ENCODE peak calls at places on chromosomes 12 and 14, in four cellular contexts. One of them, this sample, is unnamed.

GRCh38 chr12:71935594-71935993 is 3.1 kb upstream of the TPH2 start:
- DNase-seq in cerebellar cortex: no peak
- DNase-seq in HTR-8/SVneo: no peak
- DNase-seq in Caco-2: no peak
- DNase-seq in this sample: no peak

GRCh38 chr14:37153005-37153404 is 19.4 kb downstream of the SLC25A21 start:
- DNase-seq in cerebellar cortex: no peak
- DNase-seq in HTR-8/SVneo: no peak
- DNase-seq in Caco-2: no peak
- DNase-seq in this sample: no peak

GRCh38 chr12:56676851-56677601 is 11.1 kb downstream of the PTGES3 start:
- DNase-seq in cerebellar cortex: no peak
- DNase-seq in HTR-8/SVneo: no peak
- DNase-seq in Caco-2: no peak
- DNase-seq in this sample: no peak

GRCh38 chr14:64208261-64208660 is 85.9 kb downstream of the ESR2 start:
- DNase-seq in cerebellar cortex: no peak
- DNase-seq in HTR-8/SVneo: no peak
- DNase-seq in Caco-2: no peak
- DNase-seq in this sample: no peak

GRCh38 chr14:31582286-31582691 is 21.1 kb downstream of the NUBPL start:
- DNase-seq in cerebellar cortex: no peak
- DNase-seq in HTR-8/SVneo: no peak
- DNase-seq in Caco-2: no peak
- DNase-seq in this sample: no peak

GRCh38 chr12:113664224-113664681 is 192.6 kb upstream of the LHX5 start:
- DNase-seq in cerebellar cortex: no peak
- DNase-seq in HTR-8/SVneo: no peak
- DNase-seq in Caco-2: no peak
- DNase-seq in this sample: no peak

GRCh38 chr12:2832550-2833127 is 2.2 kb downstream of the NRIP2 start:
- DNase-seq in cerebellar cortex: no peak
- DNase-seq in HTR-8/SVneo: no peak
- DNase-seq in Caco-2: no peak
- DNase-seq in this sample: no peak

GRCh38 chr14:60093606-60094005 is 1.9 kb downstream of the PCNX4 start:
- DNase-seq in cerebellar cortex: no peak
- DNase-seq in HTR-8/SVneo: no peak
- DNase-seq in Caco-2: no peak
- DNase-seq in this sample: peak; percentile 3

GRCh38 chr14:23392613-23393012 is 15.5 kb downstream of the MYH6 start:
- DNase-seq in cerebellar cortex: no peak
- DNase-seq in HTR-8/SVneo: no peak
- DNase-seq in Caco-2: no peak
- DNase-seq in this sample: no peak

GRCh38 chr12:110582286-110583136 is 607 bp downstream of the PPTC7 start:
- DNase-seq in cerebellar cortex: peak; percentile 55
- DNase-seq in HTR-8/SVneo: no peak
- DNase-seq in Caco-2: peak; percentile 53
- DNase-seq in this sample: no peak

GRCh38 chr12:120851444-120851843 is 52.7 kb downstream of the SPPL3 start:
- DNase-seq in cerebellar cortex: no peak
- DNase-seq in HTR-8/SVneo: no peak
- DNase-seq in Caco-2: no peak
- DNase-seq in this sample: no peak

GRCh38 chr12:77842430-77842829 is 11.7 kb downstream of the NAV3 start:
- DNase-seq in cerebellar cortex: no peak
- DNase-seq in HTR-8/SVneo: no peak
- DNase-seq in Caco-2: peak; percentile 17
- DNase-seq in this sample: no peak

GRCh38 chr12:11542599-11542998 is 106.9 kb upstream of the ETV6 start:
- DNase-seq in cerebellar cortex: no peak
- DNase-seq in HTR-8/SVneo: no peak
- DNase-seq in Caco-2: no peak
- DNase-seq in this sample: no peak

GRCh38 chr14:25103261-25103660 is 53.3 kb upstream of the STXBP6 start:
- DNase-seq in cerebellar cortex: no peak
- DNase-seq in HTR-8/SVneo: no peak
- DNase-seq in Caco-2: no peak
- DNase-seq in this sample: no peak

GRCh38 chr12:46382974-46383653 is 10.5 kb upstream of the SLC38A2 start:
- DNase-seq in cerebellar cortex: peak; percentile 95
- DNase-seq in HTR-8/SVneo: peak; percentile 80
- DNase-seq in Caco-2: peak; percentile 98
- DNase-seq in this sample: peak; percentile 95

GRCh38 chr12:105084251-105085250 is at the start of gene ALDH1L2:
- DNase-seq in cerebellar cortex: peak; percentile 70
- DNase-seq in HTR-8/SVneo: peak; percentile 71
- DNase-seq in Caco-2: peak; percentile 87
- DNase-seq in this sample: no peak

GRCh38 chr12:48980389-48980952 is 2.3 kb downstream of the WNT1 start:
- DNase-seq in cerebellar cortex: no peak
- DNase-seq in HTR-8/SVneo: no peak
- DNase-seq in Caco-2: peak; percentile 84
- DNase-seq in this sample: peak; percentile 25

GRCh38 chr14:97107760-97108159 is 310.6 kb downstream of the VRK1 start:
- DNase-seq in cerebellar cortex: no peak
- DNase-seq in HTR-8/SVneo: no peak
- DNase-seq in Caco-2: no peak
- DNase-seq in this sample: no peak

GRCh38 chr14:93042968-93043940 is 72.5 kb downstream of the ITPK1 start:
- DNase-seq in cerebellar cortex: no peak
- DNase-seq in HTR-8/SVneo: peak; percentile 80
- DNase-seq in Caco-2: peak; percentile 93
- DNase-seq in this sample: no peak

GRCh38 chr12:82470906-82471512 is 112.7 kb downstream of the METTL25 start:
- DNase-seq in cerebellar cortex: no peak
- DNase-seq in HTR-8/SVneo: no peak
- DNase-seq in Caco-2: no peak
- DNase-seq in this sample: no peak

GRCh38 chr12:76927170-76927784 is 48.5 kb upstream of the CSRP2 start:
- DNase-seq in cerebellar cortex: peak; percentile 39
- DNase-seq in HTR-8/SVneo: peak; percentile 28
- DNase-seq in Caco-2: peak; percentile 51
- DNase-seq in this sample: peak; percentile 75

GRCh38 chr12:106863185-106863584 is 88.7 kb downstream of the RIC8B start:
- DNase-seq in cerebellar cortex: no peak
- DNase-seq in HTR-8/SVneo: no peak
- DNase-seq in Caco-2: no peak
- DNase-seq in this sample: no peak

GRCh38 chr14:37992489-37992888 is 215.2 kb upstream of the SSTR1 start:
- DNase-seq in cerebellar cortex: no peak
- DNase-seq in HTR-8/SVneo: no peak
- DNase-seq in Caco-2: no peak
- DNase-seq in this sample: no peak

GRCh38 chr12:112419269-112420133 is 754 bp downstream of the PTPN11 start:
- DNase-seq in cerebellar cortex: peak; percentile 26
- DNase-seq in HTR-8/SVneo: peak; percentile 73
- DNase-seq in Caco-2: peak; percentile 82
- DNase-seq in this sample: peak; percentile 67

GRCh38 chr12:44377443-44378160 is 498.5 kb downstream of the NELL2 start:
- DNase-seq in cerebellar cortex: peak; percentile 38
- DNase-seq in HTR-8/SVneo: no peak
- DNase-seq in Caco-2: no peak
- DNase-seq in this sample: no peak

GRCh38 chr14:79831198-79831890 is 380.0 kb downstream of the DIO2 start:
- DNase-seq in cerebellar cortex: peak; percentile 47
- DNase-seq in HTR-8/SVneo: no peak
- DNase-seq in Caco-2: no peak
- DNase-seq in this sample: no peak

GRCh38 chr14:61396694-61397093 is 75.3 kb downstream of the PRKCH start:
- DNase-seq in cerebellar cortex: no peak
- DNase-seq in HTR-8/SVneo: no peak
- DNase-seq in Caco-2: no peak
- DNase-seq in this sample: no peak

GRCh38 chr14:39219075-39219499 is 14.6 kb upstream of the MIA2 start:
- DNase-seq in cerebellar cortex: no peak
- DNase-seq in HTR-8/SVneo: peak; percentile 44
- DNase-seq in Caco-2: no peak
- DNase-seq in this sample: no peak

GRCh38 chr12:41944241-41944640 is 200.4 kb downstream of the GXYLT1 start:
- DNase-seq in cerebellar cortex: no peak
- DNase-seq in HTR-8/SVneo: no peak
- DNase-seq in Caco-2: no peak
- DNase-seq in this sample: no peak

GRCh38 chr12:18753481-18754117 is 15.7 kb downstream of the CAPZA3 start:
- DNase-seq in cerebellar cortex: no peak
- DNase-seq in HTR-8/SVneo: no peak
- DNase-seq in Caco-2: no peak
- DNase-seq in this sample: no peak

GRCh38 chr12:30896461-30896860 is 30.1 kb upstream of the TSPAN11 start:
- DNase-seq in cerebellar cortex: no peak
- DNase-seq in HTR-8/SVneo: no peak
- DNase-seq in Caco-2: no peak
- DNase-seq in this sample: no peak

GRCh38 chr12:31323466-31324115 is 2.4 kb downstream of the SINHCAF start:
- DNase-seq in cerebellar cortex: peak; percentile 15
- DNase-seq in HTR-8/SVneo: no peak
- DNase-seq in Caco-2: no peak
- DNase-seq in this sample: peak; percentile 16

This sample was measured in NCI-H526.